ENCODE peak calls at places on chromosomes 3 and 15, in eight cellular contexts. One of them, this sample, is unnamed.

GRCh38 chr3:128383316-128384235 is 83.1 kb downstream of the DNAJB8 start:
- DNase-seq in fibroblast of lung: peak
- DNase-seq in CD4-positive, alpha-beta T cell: no peak
- DNase-seq in Peyer's patch: peak
- DNase-seq in HepG2: peak
- DNase-seq in AG04450: no peak
- DNase-seq in body of pancreas: peak
- DNase-seq in breast epithelium: peak
- DNase-seq in this sample: no peak

GRCh38 chr3:142019794-142020320 is 129.5 kb downstream of the TFDP2 start:
- DNase-seq in breast epithelium: no peak
- DNase-seq in AG04450: no peak
- DNase-seq in fibroblast of lung: peak
- DNase-seq in HepG2: no peak
- DNase-seq in body of pancreas: no peak
- DNase-seq in Peyer's patch: no peak
- DNase-seq in CD4-positive, alpha-beta T cell: no peak
- DNase-seq in this sample: no peak

GRCh38 chr15:101568821-101569555 is 79.5 kb upstream of the PCSK6 start:
- DNase-seq in AG04450: no peak
- DNase-seq in body of pancreas: no peak
- DNase-seq in breast epithelium: no peak
- DNase-seq in CD4-positive, alpha-beta T cell: no peak
- DNase-seq in Peyer's patch: no peak
- DNase-seq in fibroblast of lung: no peak
- DNase-seq in HepG2: no peak
- DNase-seq in this sample: no peak

GRCh38 chr3:53677406-53677805 is 168.8 kb downstream of the CHDH start:
- DNase-seq in AG04450: no peak
- DNase-seq in Peyer's patch: no peak
- DNase-seq in CD4-positive, alpha-beta T cell: no peak
- DNase-seq in breast epithelium: no peak
- DNase-seq in body of pancreas: no peak
- DNase-seq in fibroblast of lung: no peak
- DNase-seq in HepG2: peak
- DNase-seq in this sample: no peak

GRCh38 chr3:183799471-183799870 is 25.9 kb downstream of the MAP6D1 start:
- DNase-seq in HepG2: no peak
- DNase-seq in body of pancreas: no peak
- DNase-seq in Peyer's patch: peak
- DNase-seq in fibroblast of lung: no peak
- DNase-seq in breast epithelium: no peak
- DNase-seq in CD4-positive, alpha-beta T cell: no peak
- DNase-seq in AG04450: no peak
- DNase-seq in this sample: no peak

GRCh38 chr3:30964612-30965011 is 70.2 kb upstream of the GADL1 start:
- DNase-seq in Peyer's patch: no peak
- DNase-seq in body of pancreas: no peak
- DNase-seq in CD4-positive, alpha-beta T cell: no peak
- DNase-seq in HepG2: no peak
- DNase-seq in breast epithelium: no peak
- DNase-seq in fibroblast of lung: no peak
- DNase-seq in AG04450: no peak
- DNase-seq in this sample: no peak

GRCh38 chr15:63818628-63819027 is 15.1 kb downstream of the HERC1 start:
- DNase-seq in AG04450: no peak
- DNase-seq in CD4-positive, alpha-beta T cell: no peak
- DNase-seq in Peyer's patch: no peak
- DNase-seq in fibroblast of lung: no peak
- DNase-seq in body of pancreas: no peak
- DNase-seq in HepG2: no peak
- DNase-seq in breast epithelium: no peak
- DNase-seq in this sample: no peak

GRCh38 chr3:71725279-71725991 is at the start of gene EIF4E3:
- DNase-seq in fibroblast of lung: peak
- DNase-seq in breast epithelium: no peak
- DNase-seq in HepG2: no peak
- DNase-seq in body of pancreas: peak
- DNase-seq in CD4-positive, alpha-beta T cell: no peak
- DNase-seq in Peyer's patch: peak
- DNase-seq in AG04450: no peak
- DNase-seq in this sample: peak

GRCh38 chr3:102553876-102554275 is 119.1 kb downstream of the ZPLD1 start:
- DNase-seq in AG04450: no peak
- DNase-seq in HepG2: no peak
- DNase-seq in CD4-positive, alpha-beta T cell: no peak
- DNase-seq in Peyer's patch: no peak
- DNase-seq in breast epithelium: no peak
- DNase-seq in body of pancreas: no peak
- DNase-seq in fibroblast of lung: no peak
- DNase-seq in this sample: no peak

GRCh38 chr3:47339951-47340350 is 40.9 kb upstream of the PTPN23 start:
- DNase-seq in body of pancreas: no peak
- DNase-seq in CD4-positive, alpha-beta T cell: no peak
- DNase-seq in HepG2: no peak
- DNase-seq in breast epithelium: no peak
- DNase-seq in AG04450: no peak
- DNase-seq in Peyer's patch: peak
- DNase-seq in fibroblast of lung: no peak
- DNase-seq in this sample: no peak

GRCh38 chr3:127164615-127165014 is 28.3 kb upstream of the PRR23E start:
- DNase-seq in HepG2: no peak
- DNase-seq in breast epithelium: no peak
- DNase-seq in fibroblast of lung: no peak
- DNase-seq in CD4-positive, alpha-beta T cell: no peak
- DNase-seq in body of pancreas: no peak
- DNase-seq in AG04450: no peak
- DNase-seq in Peyer's patch: no peak
- DNase-seq in this sample: no peak

GRCh38 chr3:131072099-131072559 is 45.5 kb downstream of the NEK11 start:
- DNase-seq in breast epithelium: no peak
- DNase-seq in fibroblast of lung: peak
- DNase-seq in Peyer's patch: no peak
- DNase-seq in body of pancreas: no peak
- DNase-seq in CD4-positive, alpha-beta T cell: no peak
- DNase-seq in HepG2: no peak
- DNase-seq in AG04450: no peak
- DNase-seq in this sample: no peak

GRCh38 chr15:42737529-42738328 is 801 bp upstream of the CDAN1 start:
- DNase-seq in AG04450: no peak
- DNase-seq in HepG2: peak
- DNase-seq in body of pancreas: no peak
- DNase-seq in breast epithelium: no peak
- DNase-seq in Peyer's patch: no peak
- DNase-seq in fibroblast of lung: no peak
- DNase-seq in CD4-positive, alpha-beta T cell: no peak
- DNase-seq in this sample: no peak

GRCh38 chr3:127373701-127374625 is 86.1 kb upstream of the PRR20G start:
- DNase-seq in HepG2: no peak
- DNase-seq in body of pancreas: no peak
- DNase-seq in Peyer's patch: no peak
- DNase-seq in fibroblast of lung: no peak
- DNase-seq in CD4-positive, alpha-beta T cell: no peak
- DNase-seq in breast epithelium: no peak
- DNase-seq in AG04450: no peak
- DNase-seq in this sample: no peak

GRCh38 chr3:194281306-194281705 is 69.8 kb downstream of the CPN2 start:
- DNase-seq in body of pancreas: no peak
- DNase-seq in CD4-positive, alpha-beta T cell: no peak
- DNase-seq in HepG2: no peak
- DNase-seq in Peyer's patch: no peak
- DNase-seq in AG04450: no peak
- DNase-seq in breast epithelium: no peak
- DNase-seq in fibroblast of lung: no peak
- DNase-seq in this sample: no peak

GRCh38 chr3:9669720-9670432 is 20.6 kb downstream of the MTMR14 start:
- DNase-seq in fibroblast of lung: no peak
- DNase-seq in CD4-positive, alpha-beta T cell: no peak
- DNase-seq in AG04450: no peak
- DNase-seq in body of pancreas: peak
- DNase-seq in Peyer's patch: no peak
- DNase-seq in HepG2: no peak
- DNase-seq in breast epithelium: no peak
- DNase-seq in this sample: no peak

GRCh38 chr3:9669277-9669676 is 20.0 kb downstream of the MTMR14 start:
- DNase-seq in CD4-positive, alpha-beta T cell: no peak
- DNase-seq in breast epithelium: no peak
- DNase-seq in Peyer's patch: no peak
- DNase-seq in fibroblast of lung: no peak
- DNase-seq in HepG2: no peak
- DNase-seq in AG04450: no peak
- DNase-seq in body of pancreas: no peak
- DNase-seq in this sample: no peak

GRCh38 chr3:9673082-9673481 is 23.8 kb downstream of the MTMR14 start:
- DNase-seq in AG04450: no peak
- DNase-seq in HepG2: no peak
- DNase-seq in body of pancreas: no peak
- DNase-seq in CD4-positive, alpha-beta T cell: no peak
- DNase-seq in Peyer's patch: no peak
- DNase-seq in breast epithelium: no peak
- DNase-seq in fibroblast of lung: no peak
- DNase-seq in this sample: no peak

GRCh38 chr3:9676780-9677179 is 26.9 kb upstream of the CPNE9 start:
- DNase-seq in breast epithelium: no peak
- DNase-seq in body of pancreas: no peak
- DNase-seq in AG04450: no peak
- DNase-seq in fibroblast of lung: no peak
- DNase-seq in CD4-positive, alpha-beta T cell: no peak
- DNase-seq in Peyer's patch: no peak
- DNase-seq in HepG2: peak
- DNase-seq in this sample: no peak

DNA sequence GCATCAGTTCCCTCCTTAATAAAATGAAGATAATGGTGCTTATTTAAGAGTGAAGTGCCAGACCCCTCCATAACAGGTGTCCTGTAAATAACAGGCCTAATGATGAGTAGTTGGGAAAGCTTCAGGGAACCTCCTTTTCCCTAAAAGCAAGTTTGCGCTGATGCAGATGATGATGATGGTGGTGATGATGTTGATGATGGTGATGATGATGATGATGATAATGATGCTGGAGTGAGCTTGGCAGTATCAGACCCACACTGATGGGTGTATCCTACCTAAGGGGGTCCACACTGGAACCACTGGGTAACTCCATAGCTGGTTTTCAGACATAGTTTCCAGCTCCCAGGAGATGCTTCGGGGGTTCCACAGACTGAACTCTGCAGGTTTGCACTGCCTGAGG is 24.4 kb downstream of the MTMR14 start:
- DNase-seq in HepG2: no peak
- DNase-seq in Peyer's patch: no peak
- DNase-seq in body of pancreas: no peak
- DNase-seq in AG04450: no peak
- DNase-seq in fibroblast of lung: no peak
- DNase-seq in breast epithelium: no peak
- DNase-seq in CD4-positive, alpha-beta T cell: no peak
- DNase-seq in this sample: no peak
- H3K27ac ChIP-seq in HepG2: no peak
- H3K27ac ChIP-seq in Peyer's patch: no peak
- H3K27ac ChIP-seq in body of pancreas: no peak
- H3K27ac ChIP-seq in AG04450: no peak
- H3K27ac ChIP-seq in fibroblast of lung: no peak
- H3K27ac ChIP-seq in breast epithelium: no peak
- H3K27ac ChIP-seq in CD4-positive, alpha-beta T cell: no peak
- H3K27ac ChIP-seq in this sample: no peak

DNA sequence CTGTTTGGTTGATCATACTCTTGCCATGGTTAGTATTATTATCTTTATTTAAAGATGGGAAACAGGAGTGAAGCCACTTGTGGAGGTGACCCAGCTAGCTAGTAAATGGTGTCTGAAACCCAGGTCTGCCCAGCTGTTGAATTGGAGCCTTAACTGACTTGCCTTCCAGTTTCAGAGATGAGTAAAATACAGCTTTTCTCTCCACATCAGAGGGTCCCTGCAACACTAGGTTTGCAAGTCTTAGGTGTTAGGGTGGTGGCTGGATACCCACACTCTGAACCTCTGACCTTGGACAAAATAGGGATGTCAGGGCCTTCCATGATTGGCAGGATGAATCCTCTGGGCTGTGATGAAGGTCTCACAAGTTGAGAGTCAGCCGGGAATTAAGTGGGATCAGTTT is 4.1 kb downstream of the FLNB start:
- DNase-seq in breast epithelium: no peak
- DNase-seq in AG04450: no peak
- DNase-seq in fibroblast of lung: no peak
- DNase-seq in CD4-positive, alpha-beta T cell: no peak
- DNase-seq in body of pancreas: no peak
- DNase-seq in HepG2: no peak
- DNase-seq in Peyer's patch: no peak
- DNase-seq in this sample: no peak
- H3K27ac ChIP-seq in breast epithelium: peak
- H3K27ac ChIP-seq in AG04450: no peak
- H3K27ac ChIP-seq in fibroblast of lung: no peak
- H3K27ac ChIP-seq in CD4-positive, alpha-beta T cell: no peak
- H3K27ac ChIP-seq in body of pancreas: no peak
- H3K27ac ChIP-seq in HepG2: no peak
- H3K27ac ChIP-seq in Peyer's patch: no peak
- H3K27ac ChIP-seq in this sample: no peak

DNA sequence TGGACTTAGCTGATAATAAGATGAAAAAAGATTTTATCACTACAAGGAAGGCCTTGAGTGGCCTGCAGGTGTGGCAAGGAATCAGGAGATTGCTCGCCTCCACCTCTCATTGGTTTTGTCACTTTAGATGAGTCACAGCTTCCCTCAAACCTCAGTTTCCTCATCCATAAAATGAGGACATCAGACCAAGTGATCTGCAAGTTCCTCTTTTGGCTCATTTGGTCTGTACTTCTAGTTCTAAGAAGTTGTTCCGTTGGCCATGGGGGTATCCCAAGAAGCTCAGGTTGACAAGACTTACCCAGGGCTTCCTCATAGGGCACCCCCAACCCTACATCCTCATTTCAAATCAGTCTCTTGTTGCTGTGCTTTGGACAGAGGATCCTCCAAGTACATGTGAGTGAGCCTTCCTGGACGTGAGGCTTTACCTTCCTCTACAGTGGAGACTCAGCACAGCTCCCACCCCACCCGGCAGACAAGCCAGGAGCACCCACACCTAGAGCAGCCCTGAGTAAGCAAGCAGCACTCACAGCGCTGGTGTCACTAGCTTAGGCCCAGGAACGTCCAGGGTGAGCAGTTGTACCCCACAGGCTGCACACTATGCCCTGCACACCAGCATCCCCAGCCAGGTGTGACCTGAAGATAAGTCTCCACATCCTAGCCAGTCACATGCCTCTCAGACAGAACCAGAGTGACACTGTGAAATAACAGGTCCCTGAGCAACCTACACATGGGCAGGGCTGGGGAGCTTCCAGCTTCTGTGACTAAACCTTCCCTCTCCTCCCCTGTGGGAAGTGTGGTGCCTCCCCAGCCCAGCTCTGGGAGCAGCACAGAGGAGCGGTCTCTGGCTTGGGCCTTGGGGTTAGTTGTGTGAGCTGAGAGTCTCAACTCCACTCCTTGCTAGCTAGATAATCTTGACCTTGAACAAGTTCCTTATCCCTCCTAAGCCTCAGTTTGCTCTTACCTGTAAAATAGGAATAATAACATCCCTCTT is 253.8 kb downstream of the UACA start:
- DNase-seq in CD4-positive, alpha-beta T cell: no peak
- DNase-seq in breast epithelium: no peak
- DNase-seq in fibroblast of lung: no peak
- DNase-seq in Peyer's patch: no peak
- DNase-seq in body of pancreas: no peak
- DNase-seq in AG04450: no peak
- DNase-seq in HepG2: no peak
- DNase-seq in this sample: no peak
- H3K27ac ChIP-seq in CD4-positive, alpha-beta T cell: no peak
- H3K27ac ChIP-seq in breast epithelium: no peak
- H3K27ac ChIP-seq in fibroblast of lung: no peak
- H3K27ac ChIP-seq in Peyer's patch: no peak
- H3K27ac ChIP-seq in body of pancreas: no peak
- H3K27ac ChIP-seq in AG04450: no peak
- H3K27ac ChIP-seq in HepG2: no peak
- H3K27ac ChIP-seq in this sample: no peak

GRCh38 chr15:76198456-76199105 is 112.7 kb downstream of the ETFA start:
- DNase-seq in HepG2: no peak
- DNase-seq in body of pancreas: no peak
- DNase-seq in CD4-positive, alpha-beta T cell: no peak
- DNase-seq in fibroblast of lung: no peak
- DNase-seq in AG04450: no peak
- DNase-seq in breast epithelium: no peak
- DNase-seq in Peyer's patch: no peak
- DNase-seq in this sample: no peak
- H3K27ac ChIP-seq in HepG2: no peak
- H3K27ac ChIP-seq in body of pancreas: no peak
- H3K27ac ChIP-seq in CD4-positive, alpha-beta T cell: no peak
- H3K27ac ChIP-seq in fibroblast of lung: peak
- H3K27ac ChIP-seq in AG04450: no peak
- H3K27ac ChIP-seq in breast epithelium: no peak
- H3K27ac ChIP-seq in Peyer's patch: no peak
- H3K27ac ChIP-seq in this sample: no peak